ENCODE peak calls at places on chromosomes 4 and X, in eight cellular contexts. M is NCI-H1092 treated with DMSO at 0.1 percent for 48 hours, J is HTR-8/SVneo, R is WTC11, C is non-pigmented ciliary epithelial cell, Z is foreskin melanocyte, Q is tibial nerve, F is heart right ventricle. K is an unnamed sample.

GRCh38 chr4:39660045-39660444 is 21.4 kb upstream of the SMIM14 start:
- DNase-seq in R (no peak), J (no peak), C (no peak), M (no peak), Q (no peak), F (no peak), Z (no peak), K (no peak)

GRCh38 chr4:1413221-1413663 is 7.0 kb upstream of the NKX1-1 start:
- DNase-seq in C (no peak), R (no peak), Q (no peak), F (no peak), Z (no peak), M (no peak), J (no peak), K (no peak)

GRCh38 chr4:21697583-21697982 is 251.0 kb downstream of the KCNIP4 start:
- DNase-seq in R (peak), M (no peak), C (no peak), F (no peak), Q (no peak), J (peak), Z (no peak), K (peak)

GRCh38 chrX:154602226-154602625 is 16.9 kb downstream of the CTAG1B start:
- DNase-seq in F (no peak), M (no peak), Q (no peak), R (no peak), J (no peak), Z (no peak), C (no peak), K (no peak)

GRCh38 chr4:56086073-56086521 is 137.4 kb downstream of the CEP135 start:
- DNase-seq in R (peak), M (peak), C (no peak), Q (no peak), F (no peak), J (no peak), Z (no peak), K (peak)

GRCh38 chr4:63788271-63788670 is 621.0 kb downstream of the TECRL start:
- DNase-seq in Z (no peak), M (no peak), Q (no peak), F (no peak), J (no peak), R (no peak), C (no peak), K (no peak)

GRCh38 chrX:130401415-130402210 is at the start of gene RBMX2:
- DNase-seq in Q (peak), C (no peak), Z (peak), J (peak), F (peak), R (peak), M (peak), K (peak)

GRCh38 chr4:47490550-47490949 is 5.5 kb downstream of the ATP10D start:
- DNase-seq in M (no peak), Q (no peak), F (no peak), J (no peak), R (no peak), Z (no peak), C (no peak), K (no peak)

GRCh38 chr4:118783887-118784286 is 52.0 kb downstream of the SEC24D start:
- DNase-seq in R (no peak), Q (peak), M (no peak), J (no peak), Z (no peak), C (no peak), F (no peak), K (no peak)

GRCh38 chrX:103918584-103919335 is 43.7 kb upstream of the TMSB15B start:
- DNase-seq in C (no peak), Q (peak), Z (peak), R (peak), F (peak), J (peak), M (peak), K (peak)

GRCh38 chr4:127533028-127533700 is 99.6 kb upstream of the INTU start:
- DNase-seq in F (peak), Z (no peak), J (no peak), C (no peak), M (peak), R (no peak), Q (peak), K (no peak)

GRCh38 chr4:81166431-81166830 is 48.6 kb downstream of the PRKG2 start:
- DNase-seq in M (peak), Q (no peak), R (no peak), F (no peak), Z (no peak), C (no peak), J (no peak), K (no peak)

GRCh38 chrX:40496728-40497127 is 84.0 kb upstream of the ATP6AP2 start:
- DNase-seq in F (no peak), C (no peak), J (no peak), Z (no peak), R (peak), M (peak), Q (no peak), K (no peak)

GRCh38 chrX:139720136-139720535 is 12.2 kb upstream of the MCF2 start:
- DNase-seq in J (peak), F (no peak), M (no peak), Z (no peak), C (no peak), Q (no peak), R (peak), K (no peak)

GRCh38 chr4:128061566-128062536 is 739 bp downstream of the LARP1B start:
- DNase-seq in Q (peak), M (peak), R (peak), Z (no peak), J (peak), C (no peak), F (peak), K (peak)

GRCh38 chrX:138756234-138756633 is 44.7 kb upstream of the FGF13 start:
- DNase-seq in F (peak), J (no peak), C (no peak), Z (peak), Q (peak), M (no peak), R (peak), K (no peak)

GRCh38 chr4:20219526-20219925 is 32.2 kb upstream of the SLIT2 start:
- DNase-seq in Q (no peak), R (no peak), M (no peak), F (no peak), Z (no peak), J (no peak), C (no peak), K (no peak)

GRCh38 chrX:4655743-4656142 is 942.3 kb upstream of the PRKX start:
- DNase-seq in C (no peak), M (no peak), Q (no peak), R (no peak), Z (no peak), F (no peak), J (no peak), K (no peak)

GRCh38 chr4:156146581-156146980 is 192.9 kb upstream of the CTSO start:
- DNase-seq in R (no peak), Z (peak), M (peak), C (no peak), J (no peak), F (no peak), Q (no peak), K (peak)